ENCODE peak calls at places on chromosomes 12 and 14, in eight cellular contexts. One of them, this sample, is unnamed.

GRCh38 chr14:71675902-71676291 is 256.3 kb upstream of the RGS6 start:
- DNase-seq in mesendoderm: no peak
- DNase-seq in ovary: no peak
- DNase-seq in memory B cell: no peak
- DNase-seq in endothelial cell: no peak
- DNase-seq in SK-N-DZ: no peak
- DNase-seq in occipital lobe: no peak
- DNase-seq in colonic mucosa: no peak
- DNase-seq in this sample: no peak

GRCh38 chr14:66078031-66078430 is 408.1 kb upstream of the CCDC196 start:
- DNase-seq in colonic mucosa: no peak
- DNase-seq in memory B cell: no peak
- DNase-seq in occipital lobe: no peak
- DNase-seq in ovary: no peak
- DNase-seq in mesendoderm: no peak
- DNase-seq in endothelial cell: no peak
- DNase-seq in SK-N-DZ: no peak
- DNase-seq in this sample: no peak

GRCh38 chr12:53051881-53052412 is 2.1 kb downstream of the TNS2 start:
- DNase-seq in ovary: peak
- DNase-seq in mesendoderm: no peak
- DNase-seq in occipital lobe: no peak
- DNase-seq in SK-N-DZ: peak
- DNase-seq in endothelial cell: no peak
- DNase-seq in memory B cell: no peak
- DNase-seq in colonic mucosa: no peak
- DNase-seq in this sample: no peak

GRCh38 chr14:105150368-105151111 is 18.0 kb downstream of the JAG2 start:
- DNase-seq in SK-N-DZ: no peak
- DNase-seq in colonic mucosa: no peak
- DNase-seq in mesendoderm: no peak
- DNase-seq in occipital lobe: no peak
- DNase-seq in memory B cell: no peak
- DNase-seq in ovary: peak
- DNase-seq in endothelial cell: no peak
- DNase-seq in this sample: no peak

GRCh38 chr12:110546339-110546738 is 36.8 kb downstream of the PPTC7 start:
- DNase-seq in mesendoderm: no peak
- DNase-seq in ovary: no peak
- DNase-seq in memory B cell: no peak
- DNase-seq in colonic mucosa: no peak
- DNase-seq in SK-N-DZ: no peak
- DNase-seq in endothelial cell: no peak
- DNase-seq in occipital lobe: no peak
- DNase-seq in this sample: no peak

GRCh38 chr12:13440844-13441243 is 244.3 kb downstream of the EMP1 start:
- DNase-seq in mesendoderm: no peak
- DNase-seq in occipital lobe: no peak
- DNase-seq in SK-N-DZ: no peak
- DNase-seq in ovary: no peak
- DNase-seq in endothelial cell: no peak
- DNase-seq in memory B cell: no peak
- DNase-seq in colonic mucosa: no peak
- DNase-seq in this sample: no peak

GRCh38 chr12:79778802-79779201 is 88.0 kb upstream of the PAWR start:
- DNase-seq in memory B cell: no peak
- DNase-seq in mesendoderm: no peak
- DNase-seq in SK-N-DZ: no peak
- DNase-seq in occipital lobe: no peak
- DNase-seq in colonic mucosa: no peak
- DNase-seq in endothelial cell: no peak
- DNase-seq in ovary: no peak
- DNase-seq in this sample: no peak

GRCh38 chr12:76259660-76260389 is 88.4 kb downstream of the BBS10 start:
- DNase-seq in SK-N-DZ: no peak
- DNase-seq in memory B cell: no peak
- DNase-seq in endothelial cell: no peak
- DNase-seq in colonic mucosa: no peak
- DNase-seq in ovary: no peak
- DNase-seq in mesendoderm: peak
- DNase-seq in occipital lobe: no peak
- DNase-seq in this sample: no peak

GRCh38 chr14:69242311-69243224 is 17.4 kb upstream of the GALNT16 start:
- DNase-seq in occipital lobe: no peak
- DNase-seq in memory B cell: peak
- DNase-seq in mesendoderm: peak
- DNase-seq in ovary: peak
- DNase-seq in SK-N-DZ: peak
- DNase-seq in colonic mucosa: peak
- DNase-seq in endothelial cell: peak
- DNase-seq in this sample: peak

GRCh38 chr14:96077983-96078686 is 39.0 kb downstream of the C14orf132 start:
- DNase-seq in mesendoderm: no peak
- DNase-seq in endothelial cell: no peak
- DNase-seq in occipital lobe: no peak
- DNase-seq in memory B cell: no peak
- DNase-seq in colonic mucosa: no peak
- DNase-seq in ovary: no peak
- DNase-seq in SK-N-DZ: no peak
- DNase-seq in this sample: no peak

GRCh38 chr12:9731797-9732196 is 1.1 kb downstream of the CLECL1 start:
- DNase-seq in memory B cell: no peak
- DNase-seq in occipital lobe: no peak
- DNase-seq in ovary: no peak
- DNase-seq in endothelial cell: no peak
- DNase-seq in mesendoderm: no peak
- DNase-seq in SK-N-DZ: no peak
- DNase-seq in colonic mucosa: no peak
- DNase-seq in this sample: no peak

GRCh38 chr14:73935666-73936065 is 14.2 kb downstream of the FAM161B start:
- DNase-seq in SK-N-DZ: no peak
- DNase-seq in endothelial cell: no peak
- DNase-seq in colonic mucosa: no peak
- DNase-seq in occipital lobe: no peak
- DNase-seq in memory B cell: no peak
- DNase-seq in ovary: no peak
- DNase-seq in mesendoderm: peak
- DNase-seq in this sample: no peak

GRCh38 chr12:46377678-46378077 is 5.1 kb upstream of the SLC38A2 start:
- DNase-seq in mesendoderm: no peak
- DNase-seq in endothelial cell: no peak
- DNase-seq in colonic mucosa: no peak
- DNase-seq in ovary: no peak
- DNase-seq in memory B cell: no peak
- DNase-seq in occipital lobe: no peak
- DNase-seq in SK-N-DZ: no peak
- DNase-seq in this sample: no peak

This sample was measured in stimulated activated naive B cell treated with anti-CD40 and anti-IgM and Interleukin-4, amounts not matched to agents 10 μg/mL and 1 μg/mL and 100 μg/mL, for 72 hours.